ENCODE peak calls at places on chromosomes 7 and 10, in four cellular contexts. U is NCI-H774; R is EL; K is stimulated activated CD8-positive, alpha-beta memory T cell treated with anti-CD3 and anti-CD28 coated beads, Interleukin-7, amount 100 ng/mL, for 1 hour. E is an unnamed sample.

GRCh38 chr10:43278216-43278615 is 11.4 kb upstream of the RASGEF1A start:
- DNase-seq in K (no peak), R (no peak), U (no peak), E (no peak)

GRCh38 chr7:19215421-19215820 is 70.2 kb upstream of the FERD3L start:
- DNase-seq in K (no peak), R (peak), U (no peak), E (no peak)

GRCh38 chr10:17021661-17022060 is 108.0 kb downstream of the CUBN start:
- DNase-seq in U (no peak), R (no peak), K (no peak), E (no peak)

GRCh38 chr10:131911451-131911850 is 10.6 kb downstream of the PPP2R2D start:
- DNase-seq in R (no peak), K (no peak), U (no peak), E (no peak)

GRCh38 chr7:24980695-24981543 is 941 bp upstream of the OSBPL3 start:
- DNase-seq in U (no peak), R (peak), K (no peak), E (no peak)

GRCh38 chr10:91251430-91252056 is 31.1 kb downstream of the PCGF5 start:
- DNase-seq in K (no peak), R (peak), U (peak), E (peak)

GRCh38 chr7:100585511-100586265 is at the start of gene LRCH4:
- DNase-seq in K (no peak), R (peak), U (peak), E (peak)

GRCh38 chr7:129667116-129667515 is 55.6 kb downstream of the NRF1 start:
- DNase-seq in U (no peak), K (no peak), R (peak), E (no peak)

GRCh38 chr7:107394831-107395230 is 75.0 kb upstream of the GPR22 start:
- DNase-seq in K (no peak), R (peak), U (no peak), E (no peak)

E was measured in memory B cell.